ENCODE peak calls at places on chromosomes 3 and 15, in five cellular contexts. H, D, Q, A and W are unnamed samples. For H3K9me3, the result is how much of the 10 kb centered on the place peaks cover.

GRCh38 chr3:112546216-112546759 is 15.5 kb downstream of the ATG3 start:
- DNase-seq in Q (no peak), D (peak), A (no peak), H (no peak), W (no peak)

GRCh38 chr15:90062729-90063684 is 39.3 kb downstream of the IDH2 start:
- DNase-seq in Q (no peak), H (no peak), D (no peak), A (no peak), W (no peak)

GRCh38 chr3:123655400-123655799 is 70.5 kb upstream of the HACD2 start:
- DNase-seq in A (no peak), Q (no peak), H (no peak), D (no peak), W (no peak)

GRCh38 chr15:85380217-85380859 is at the start of gene AKAP13:
- DNase-seq in A (peak), Q (peak), H (peak), D (peak), W (peak)

GRCh38 chr3:57007513-57008415 is 52.7 kb upstream of the SPATA12 start:
- DNase-seq in H (no peak), D (peak), A (no peak), Q (no peak), W (peak)

GRCh38 chr3:46409735-46410489 is 2.9 kb downstream of the CCRL2 start:
- DNase-seq in H (no peak), D (no peak), A (no peak), Q (no peak), W (no peak)

GRCh38 chr3:169846458-169847193 is 23.1 kb downstream of the LRRC31 start:
- DNase-seq in H (no peak), D (peak), Q (no peak), A (peak), W (no peak)

GRCh38 chr3:99471353-99472323 is 166.8 kb upstream of the COL8A1 start:
- DNase-seq in Q (no peak), A (no peak), H (no peak), D (no peak), W (no peak)

GRCh38 chr3:197487911-197488391 is 67.8 kb downstream of the BDH1 start:
- DNase-seq in D (peak), A (no peak), Q (no peak), H (peak), W (no peak)

DNA sequence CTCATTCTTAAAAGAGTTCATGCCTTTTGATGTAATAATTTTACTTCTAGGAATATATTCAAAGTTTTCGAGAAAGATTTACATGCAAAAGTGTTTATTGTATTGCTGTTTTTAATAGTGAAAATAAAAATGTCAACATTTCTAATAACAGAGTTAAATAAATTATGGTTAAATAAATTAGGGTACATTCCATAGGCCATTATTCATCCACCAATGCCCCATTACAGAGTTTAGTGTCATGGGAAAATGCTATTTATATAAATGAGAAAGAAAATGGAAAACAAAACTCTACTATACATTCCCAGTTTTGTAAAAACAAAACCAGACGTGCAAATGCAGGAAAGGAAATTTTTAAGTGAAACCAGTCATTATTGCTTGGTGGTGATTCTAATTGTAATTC is 538.2 kb upstream of the TBL1XR1 start:
- DNase-seq in D (no peak), H (no peak), Q (no peak), A (no peak), W (no peak)
- H3K9me3 ChIP-seq in D (under half), H (under half), Q (under half), A (under half), W (under half)

GRCh38 chr15:69941931-69942471 is 155.7 kb downstream of the TLE3 start:
- DNase-seq in D (no peak), H (no peak), A (no peak), Q (no peak), W (no peak)
- TF ChIP-seq RCOR1 in D (no peak), H (no peak), A (no peak), Q (no peak), W (no peak)

GRCh38 chr15:21267231-21267630 is 173.1 kb downstream of the POTEB3 start:
- DNase-seq in Q (no peak), H (no peak), A (no peak), D (no peak), W (no peak)
- H3K9me3 ChIP-seq in Q (under half), H (under half), A (under half), D (under half), W (under half)

DNA sequence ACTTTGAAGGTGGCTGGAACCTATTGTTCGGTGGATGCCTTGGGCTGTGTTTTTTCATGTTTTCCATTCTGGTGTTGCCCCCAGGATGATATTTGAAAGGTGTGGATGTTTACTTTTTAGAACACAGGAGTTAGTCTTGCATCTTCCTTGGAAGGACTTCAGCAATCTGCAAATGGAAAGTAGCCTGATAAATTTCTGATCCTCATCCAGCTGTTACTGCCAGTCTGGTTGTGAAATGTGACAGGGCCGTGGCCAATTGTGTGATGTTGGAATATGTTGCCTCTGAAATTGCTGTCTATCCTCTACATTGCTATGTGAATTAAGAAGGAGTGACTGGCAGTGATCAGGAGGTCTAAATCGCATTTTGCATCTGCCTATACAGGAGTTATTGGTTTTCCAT is 382.5 kb upstream of the C2CD4B start:
- DNase-seq in H (no peak), D (no peak), A (no peak), Q (no peak), W (no peak)
- TF ChIP-seq RCOR1 in H (no peak), D (no peak), A (no peak), Q (no peak), W (no peak)

DNA sequence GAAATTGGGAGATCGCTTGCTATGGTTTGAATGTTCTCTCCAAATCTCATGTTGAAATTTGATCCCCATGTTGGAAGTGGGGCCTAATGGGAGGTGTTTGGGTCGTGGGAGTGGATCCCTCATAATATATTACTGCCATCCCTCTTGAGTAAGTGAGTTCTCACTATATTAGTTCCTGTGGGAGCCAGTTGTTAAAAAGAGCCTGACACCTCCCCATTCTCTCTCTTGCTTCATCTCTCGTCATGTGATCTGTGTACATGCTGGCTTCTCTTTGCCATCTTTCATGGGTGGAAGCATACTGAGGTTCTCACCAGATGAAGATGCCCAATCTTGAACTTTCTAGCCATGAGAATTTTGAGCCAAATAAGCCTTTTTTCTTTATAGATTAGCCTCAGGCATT is 43.0 kb upstream of the IL20RB start:
- DNase-seq in H (no peak), D (no peak), Q (no peak), A (no peak), W (no peak)
- H3K9me3 ChIP-seq in H (under half), D (under half), Q (under half), A (under half), W (under half)

GRCh38 chr15:80978685-80979084 is 10.9 kb downstream of the MESD start:
- DNase-seq in Q (no peak), H (no peak), D (peak), A (no peak), W (peak)

GRCh38 chr15:80976851-80977250 is 12.8 kb downstream of the MESD start:
- DNase-seq in H (no peak), Q (no peak), D (no peak), A (no peak), W (no peak)

GRCh38 chr15:80979538-80980200 is 9.9 kb downstream of the MESD start:
- DNase-seq in H (no peak), Q (no peak), D (no peak), A (no peak), W (no peak)

GRCh38 chr15:80974914-80975313 is 14.7 kb downstream of the MESD start:
- DNase-seq in A (no peak), D (no peak), Q (no peak), H (no peak), W (no peak)

DNA sequence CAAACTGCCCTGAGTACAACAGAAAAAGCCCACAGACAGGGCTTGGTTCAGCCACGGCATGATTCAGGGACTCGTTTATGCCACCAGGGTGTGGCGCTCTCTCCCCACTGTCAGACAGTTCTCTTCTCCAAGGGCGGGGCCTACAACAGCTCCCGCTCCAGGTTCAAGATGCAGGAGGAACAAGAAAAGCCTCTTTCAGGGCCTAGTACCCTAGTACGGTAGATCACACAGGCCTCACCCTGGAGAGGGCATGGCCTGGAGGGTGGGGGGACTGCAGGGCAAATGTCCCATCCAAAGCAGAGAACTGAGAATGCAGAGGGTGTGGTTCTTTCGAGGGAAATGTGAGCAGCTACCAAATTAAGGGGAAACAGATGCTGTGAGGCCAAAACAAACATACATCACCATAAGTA is 12.0 kb downstream of the MESD start:
- DNase-seq in Q (peak), H (peak), A (no peak), D (no peak), W (peak)
- TF ChIP-seq RCOR1 in Q (no peak), H (no peak), A (no peak), D (no peak), W (no peak)

GRCh38 chr3:176755552-176755951 is 441.7 kb downstream of the TBL1XR1 start:
- DNase-seq in Q (no peak), D (no peak), A (no peak), H (no peak), W (no peak)
- H3K9me3 ChIP-seq in Q (under half), D (under half), A (under half), H (under half), W (under half)

GRCh38 chr3:47792699-47793098 is 10.2 kb upstream of the DHX30 start:
- DNase-seq in D (no peak), H (no peak), A (no peak), Q (no peak), W (no peak)

GRCh38 chr3:47791193-47791855 is 9.6 kb upstream of the SMARCC1 start:
- DNase-seq in H (no peak), Q (no peak), A (no peak), D (no peak), W (no peak)

GRCh38 chr3:47799733-47800132 is 3.2 kb upstream of the DHX30 start:
- DNase-seq in A (no peak), H (peak), D (no peak), Q (no peak), W (no peak)

DNA sequence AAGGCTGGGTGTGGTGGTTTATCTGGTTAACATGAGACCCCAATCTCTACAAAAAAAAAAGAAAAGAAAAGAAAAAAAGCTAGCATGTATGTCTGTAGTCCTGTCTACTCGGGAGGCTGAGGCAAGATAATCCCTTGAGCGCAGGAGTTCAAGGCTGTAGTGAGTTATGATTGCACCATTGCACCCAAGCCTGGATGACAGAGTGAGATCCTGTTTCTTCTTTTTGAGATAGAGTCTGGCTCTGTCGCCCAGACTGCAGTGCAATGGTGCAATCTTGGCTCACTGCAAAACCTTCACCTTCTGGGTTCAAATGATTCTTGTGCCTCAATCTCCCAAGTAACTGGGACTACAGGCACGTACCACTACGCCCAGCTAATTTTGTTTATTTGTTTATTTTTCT is 8.4 kb upstream of the DHX30 start:
- DNase-seq in H (no peak), Q (no peak), A (no peak), D (no peak), W (no peak)
- TF ChIP-seq RCOR1 in H (no peak), Q (no peak), A (no peak), D (no peak), W (no peak)

GRCh38 chr15:26392956-26393355 is 379.9 kb downstream of the GABRB3 start:
- DNase-seq in H (no peak), D (no peak), A (no peak), Q (no peak), W (no peak)
- H3K9me3 ChIP-seq in H (under half), D (under half), A (under half), Q (under half), W (under half)